ENCODE peak calls at places on chromosomes 1 and 21, in four cellular contexts. One of them, this sample, is unnamed.

GRCh38 chr1:240138867-240139266 is 47.2 kb downstream of the FMN2 start:
- DNase-seq in naive thymus-derived CD8-positive, alpha-beta T cell: no peak
- DNase-seq in adrenal gland: no peak
- DNase-seq in activated CD4-positive, CD25-positive, alpha-beta regulatory T cell treated with anti-CD3 and anti-CD28 coated beads, Interleukin-2, amount 50 U/mL, for 72 hours: no peak
- DNase-seq in this sample: no peak

GRCh38 chr1:53878492-53879105 is 11.0 kb downstream of the YIPF1 start:
- DNase-seq in activated CD4-positive, CD25-positive, alpha-beta regulatory T cell treated with anti-CD3 and anti-CD28 coated beads, Interleukin-2, amount 50 U/mL, for 72 hours: no peak
- DNase-seq in adrenal gland: no peak
- DNase-seq in naive thymus-derived CD8-positive, alpha-beta T cell: no peak
- DNase-seq in this sample: peak

GRCh38 chr1:181040284-181040865 is 6.6 kb downstream of the MR1 start:
- DNase-seq in activated CD4-positive, CD25-positive, alpha-beta regulatory T cell treated with anti-CD3 and anti-CD28 coated beads, Interleukin-2, amount 50 U/mL, for 72 hours: no peak
- DNase-seq in naive thymus-derived CD8-positive, alpha-beta T cell: no peak
- DNase-seq in adrenal gland: no peak
- DNase-seq in this sample: no peak

GRCh38 chr1:213898684-213899083 is 89.1 kb upstream of the PROX1 start:
- DNase-seq in activated CD4-positive, CD25-positive, alpha-beta regulatory T cell treated with anti-CD3 and anti-CD28 coated beads, Interleukin-2, amount 50 U/mL, for 72 hours: no peak
- DNase-seq in naive thymus-derived CD8-positive, alpha-beta T cell: no peak
- DNase-seq in adrenal gland: no peak
- DNase-seq in this sample: no peak

GRCh38 chr1:197838836-197839235 is 63.6 kb upstream of the DENND1B start:
- DNase-seq in adrenal gland: no peak
- DNase-seq in naive thymus-derived CD8-positive, alpha-beta T cell: no peak
- DNase-seq in activated CD4-positive, CD25-positive, alpha-beta regulatory T cell treated with anti-CD3 and anti-CD28 coated beads, Interleukin-2, amount 50 U/mL, for 72 hours: no peak
- DNase-seq in this sample: peak

GRCh38 chr1:162144853-162145252 is 75.4 kb downstream of the NOS1AP start:
- DNase-seq in activated CD4-positive, CD25-positive, alpha-beta regulatory T cell treated with anti-CD3 and anti-CD28 coated beads, Interleukin-2, amount 50 U/mL, for 72 hours: no peak
- DNase-seq in naive thymus-derived CD8-positive, alpha-beta T cell: no peak
- DNase-seq in adrenal gland: no peak
- DNase-seq in this sample: no peak

GRCh38 chr1:12078938-12079861 is 16.1 kb downstream of the TNFRSF8 start:
- DNase-seq in naive thymus-derived CD8-positive, alpha-beta T cell: peak
- DNase-seq in adrenal gland: no peak
- DNase-seq in activated CD4-positive, CD25-positive, alpha-beta regulatory T cell treated with anti-CD3 and anti-CD28 coated beads, Interleukin-2, amount 50 U/mL, for 72 hours: no peak
- DNase-seq in this sample: peak

GRCh38 chr1:77876884-77877283 is 11.5 kb upstream of the NEXN start:
- DNase-seq in adrenal gland: no peak
- DNase-seq in naive thymus-derived CD8-positive, alpha-beta T cell: no peak
- DNase-seq in activated CD4-positive, CD25-positive, alpha-beta regulatory T cell treated with anti-CD3 and anti-CD28 coated beads, Interleukin-2, amount 50 U/mL, for 72 hours: no peak
- DNase-seq in this sample: no peak

GRCh38 chr21:43369124-43369523 is 57.8 kb downstream of the SIK1 start:
- DNase-seq in naive thymus-derived CD8-positive, alpha-beta T cell: no peak
- DNase-seq in adrenal gland: peak
- DNase-seq in activated CD4-positive, CD25-positive, alpha-beta regulatory T cell treated with anti-CD3 and anti-CD28 coated beads, Interleukin-2, amount 50 U/mL, for 72 hours: no peak
- DNase-seq in this sample: no peak